ENCODE peak calls at places on chromosome 5, in four cellular contexts. N is H1, A is SK-N-SH, X is suprapubic skin. K is an unnamed sample.

GRCh38 chr5:91166040-91166807 is 216.9 kb downstream of the ARRDC3 start:
- DNase-seq in X (no peak), N (no peak), A (no peak), K (no peak)

GRCh38 chr5:176816043-176816745 is 5.8 kb downstream of the UNC5A start:
- DNase-seq in X (no peak), N (no peak), A (no peak), K (no peak)

GRCh38 chr5:103513696-103514095 is 48.9 kb downstream of the NUDT12 start:
- DNase-seq in A (peak), X (no peak), N (no peak), K (no peak)

GRCh38 chr5:52705720-52706119 is 82.0 kb upstream of the ITGA1 start:
- DNase-seq in A (no peak), X (no peak), N (no peak), K (no peak)

GRCh38 chr5:143126121-143127019 is 277.1 kb downstream of the NR3C1 start:
- DNase-seq in A (no peak), X (no peak), N (no peak), K (no peak)

GRCh38 chr5:153831976-153832375 is 206.7 kb downstream of the FAM114A2 start:
- DNase-seq in X (no peak), A (peak), N (no peak), K (no peak)

GRCh38 chr5:167945542-167946384 is 345.7 kb upstream of the WWC1 start:
- DNase-seq in X (no peak), N (no peak), A (no peak), K (no peak)

GRCh38 chr5:62547929-62548678 is 30.5 kb upstream of the LRRC70 start:
- DNase-seq in X (no peak), A (no peak), N (no peak), K (no peak)

GRCh38 chr5:94021246-94021645 is 279.8 kb upstream of the POU5F2 start:
- DNase-seq in N (no peak), A (peak), X (no peak), K (no peak)

GRCh38 chr5:40873481-40873880 is 32.3 kb downstream of the CARD6 start:
- DNase-seq in X (no peak), A (no peak), N (no peak), K (no peak)

GRCh38 chr5:151034422-151035379 is 14.3 kb downstream of the GPX3 start:
- DNase-seq in X (no peak), A (no peak), N (no peak), K (peak)

GRCh38 chr5:170749911-170750431 is 33.6 kb upstream of the GABRP start:
- DNase-seq in X (no peak), A (no peak), N (peak), K (no peak)
- TF ChIP-seq POLR2AphosphoS5 in X (no peak), A (no peak), N (no peak), K (no peak)

DNA sequence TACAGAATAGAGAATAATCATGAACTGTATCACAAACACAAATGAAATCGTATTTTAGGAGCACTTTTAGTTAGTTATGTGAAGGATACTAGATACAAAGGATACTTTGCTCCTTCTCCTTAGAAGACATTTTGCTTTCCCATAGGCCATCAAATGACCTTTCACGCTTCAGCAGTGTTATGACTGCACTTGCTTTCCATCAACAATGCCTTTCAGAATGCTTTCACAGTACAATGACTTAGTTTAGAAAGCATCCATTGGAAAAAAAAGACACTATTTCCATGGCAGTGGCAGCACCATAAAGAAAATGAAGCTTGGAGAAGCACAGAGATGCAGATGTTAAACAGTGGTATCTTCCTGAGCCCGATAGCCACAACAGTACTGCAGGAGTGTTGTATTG is 203.9 kb downstream of the PCSK1 start:
- DNase-seq in N (no peak), X (no peak), A (no peak), K (no peak)
- TF ChIP-seq EP300 in N (no peak), X (no peak), A (no peak), K (no peak)

GRCh38 chr5:128015978-128016377 is 67.6 kb upstream of the SLC12A2 start:
- DNase-seq in A (no peak), N (no peak), X (no peak), K (no peak)

GRCh38 chr5:128019391-128019790 is 64.2 kb upstream of the SLC12A2 start:
- DNase-seq in A (no peak), N (no peak), X (no peak), K (no peak)

GRCh38 chr5:128014578-128014977 is 69.0 kb upstream of the SLC12A2 start:
- DNase-seq in A (no peak), N (no peak), X (no peak), K (no peak)

GRCh38 chr5:128020012-128020411 is 63.6 kb upstream of the SLC12A2 start:
- DNase-seq in N (no peak), A (no peak), X (no peak), K (no peak)

DNA sequence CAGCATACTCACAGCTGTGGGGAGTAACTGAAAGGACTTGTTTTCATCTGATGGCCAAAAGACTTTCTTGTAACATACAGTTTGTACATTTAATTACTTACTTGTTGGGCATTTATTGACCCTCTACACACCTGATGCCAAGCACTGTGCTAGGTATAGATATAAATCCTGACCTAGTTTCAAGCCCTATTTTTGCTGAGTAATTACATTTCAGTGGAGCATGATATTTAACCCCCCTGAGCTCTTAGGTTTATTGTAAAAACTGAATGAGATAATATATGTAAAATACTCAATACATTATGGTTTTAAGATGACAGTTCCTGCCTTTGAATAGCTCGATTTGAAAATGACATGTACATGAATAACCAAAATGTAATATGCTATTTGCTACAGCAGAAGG is 68.1 kb upstream of the SLC12A2 start:
- DNase-seq in N (no peak), A (no peak), X (no peak), K (no peak)
- TF ChIP-seq POLR2AphosphoS5 in N (no peak), A (no peak), X (no peak), K (no peak)

DNA sequence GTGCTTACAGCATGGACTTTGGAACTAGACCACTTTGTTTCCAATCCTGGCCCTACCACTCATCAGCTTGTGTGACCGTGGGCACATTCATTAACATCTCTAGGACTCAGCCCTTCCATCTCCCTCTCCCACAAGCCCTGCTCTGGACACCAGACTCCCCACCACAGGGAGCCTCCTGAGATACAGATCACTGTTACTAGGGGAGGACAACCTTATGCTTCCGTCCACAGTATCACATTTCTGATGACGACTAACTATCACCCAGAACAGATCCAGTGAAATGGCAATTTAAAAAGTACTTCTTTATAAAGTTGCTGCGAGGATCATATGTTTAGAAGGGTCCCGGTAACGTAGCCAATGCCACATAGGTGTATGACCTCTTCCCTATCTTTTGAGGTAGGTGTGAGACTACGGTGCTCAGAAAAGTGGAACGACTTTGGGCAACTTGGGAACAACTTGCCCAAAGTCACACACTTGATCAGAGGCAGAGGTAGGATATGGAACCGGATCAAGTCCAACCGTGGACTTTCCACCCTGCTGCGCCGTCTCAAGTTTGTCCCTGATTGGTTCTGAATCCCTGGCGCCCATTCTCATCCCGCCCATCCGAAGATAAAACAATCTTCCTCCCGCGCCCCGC is 132.4 kb upstream of the NIPBL start:
- DNase-seq in N (no peak), A (no peak), X (no peak), K (no peak)
- TF ChIP-seq EP300 in N (no peak), A (no peak), X (no peak), K (no peak)

DNA sequence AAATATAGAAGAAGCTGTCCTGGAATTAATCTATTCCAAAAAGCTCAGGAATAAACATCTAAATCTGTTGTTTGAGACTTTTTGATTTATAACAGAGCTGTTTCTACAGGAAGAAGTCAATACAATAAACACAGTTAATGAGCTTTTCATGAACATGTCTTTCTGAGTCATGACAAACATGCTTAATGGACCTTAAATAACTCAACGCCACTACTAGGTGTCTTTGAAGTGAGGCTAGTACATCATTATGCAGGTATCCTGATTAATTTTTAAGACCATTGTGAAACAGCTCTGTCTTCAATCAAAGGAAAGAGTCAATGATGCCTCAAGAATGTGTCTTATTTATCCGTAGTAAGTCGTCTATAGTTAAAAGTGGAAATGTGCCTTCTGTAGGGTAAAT is 131.6 kb downstream of the GABRB2 start:
- DNase-seq in N (no peak), A (no peak), X (no peak), K (no peak)
- TF ChIP-seq POLR2AphosphoS5 in N (no peak), A (no peak), X (no peak), K (no peak)

K was measured in upper lobe of left lung.